ENCODE peak calls at places on chromosomes 3 and 15, in seven cellular contexts. O, D, I, M, A, H and E are unnamed samples.

GRCh38 chr15:22989576-22990477 is 9.7 kb upstream of the CYFIP1 start:
- DNase-seq in D (no peak), H (no peak), A (peak; percentile 14), O (peak; percentile 47), M (no peak), I (no peak), E (peak; percentile 15)

GRCh38 chr3:50602675-50603191 is 8.8 kb downstream of the CISH start:
- DNase-seq in H (no peak), M (no peak), O (peak; percentile 66), D (no peak), I (no peak), A (no peak), E (no peak)

GRCh38 chr3:46865034-46865507 is 1.8 kb upstream of the MYL3 start:
- DNase-seq in D (no peak), H (no peak), M (no peak), O (no peak), A (no peak), I (no peak), E (peak; percentile 41)

GRCh38 chr15:51284871-51285270 is 53.5 kb downstream of the CYP19A1 start:
- DNase-seq in H (no peak), A (no peak), I (no peak), D (no peak), O (no peak), M (no peak), E (no peak)

GRCh38 chr3:133568294-133569014 is 5.0 kb upstream of the CDV3 start:
- DNase-seq in A (peak; percentile 51), O (no peak), M (no peak), D (no peak), I (peak; percentile 85), H (no peak), E (peak; percentile 95)

GRCh38 chr3:103949690-103950089 is 1417.0 kb upstream of the ALCAM start:
- DNase-seq in A (no peak), I (no peak), H (no peak), M (no peak), O (no peak), D (no peak), E (no peak)

GRCh38 chr3:9769426-9770275 is at the start of gene CAMK1:
- DNase-seq in O (peak; percentile 87), D (no peak), M (peak; percentile 65), I (peak; percentile 61), A (peak; percentile 92), H (no peak), E (peak; percentile 76)

GRCh38 chr15:99409097-99409473 is 156.7 kb upstream of the MEF2A start:
- DNase-seq in O (peak; percentile 65), H (no peak), M (no peak), A (peak; percentile 72), I (peak; percentile 82), D (no peak), E (peak; percentile 80)

GRCh38 chr3:126394179-126394976 is at the start of gene CFAP100:
- DNase-seq in A (peak; percentile 65), H (no peak), O (peak; percentile 44), M (peak; percentile 33), I (no peak), D (no peak), E (peak; percentile 26)

GRCh38 chr15:52422001-52422400 is 106.7 kb downstream of the MYO5A start:
- DNase-seq in I (no peak), D (no peak), O (no peak), M (no peak), H (no peak), A (no peak), E (peak; percentile 44)

GRCh38 chr3:107431048-107431297 is 53.7 kb downstream of the CCDC54 start:
- DNase-seq in H (no peak), D (no peak), A (no peak), O (no peak), I (no peak), M (peak; percentile 79), E (peak; percentile 42)

GRCh38 chr3:185878920-185879319 is 54.1 kb upstream of the IGF2BP2 start:
- DNase-seq in M (no peak), A (no peak), H (no peak), O (no peak), D (no peak), I (no peak), E (no peak)

GRCh38 chr15:94205366-94205765 is 26.0 kb upstream of the MCTP2 start:
- DNase-seq in O (no peak), M (no peak), H (no peak), A (no peak), I (no peak), D (no peak), E (peak; percentile 63)

GRCh38 chr3:43515970-43516369 is 105.8 kb downstream of the ANO10 start:
- DNase-seq in H (no peak), I (no peak), O (no peak), A (no peak), D (no peak), M (no peak), E (no peak)

GRCh38 chr15:96333194-96334016 is 2.9 kb downstream of the NR2F2 start:
- DNase-seq in D (no peak), O (no peak), I (no peak), H (peak; percentile 53), M (no peak), A (peak; percentile 21), E (peak; percentile 43)

GRCh38 chr15:56495050-56495449 is 30.1 kb upstream of the MNS1 start:
- DNase-seq in I (no peak), M (no peak), O (no peak), H (no peak), D (no peak), A (no peak), E (no peak)

GRCh38 chr3:97763586-97764148 is 891 bp upstream of the ARL6 start:
- DNase-seq in H (no peak), I (no peak), A (no peak), M (no peak), O (no peak), D (no peak), E (no peak)